ENCODE peak calls at places on chromosomes 7 and 10, in ten cellular contexts. C is activated naive CD4-positive, alpha-beta T cell treated with anti-CD3 and anti-CD28 coated beads for 36 hours; S is Panc1; U is kidney; A is stimulated activated CD8-positive, alpha-beta memory T cell treated with anti-CD3 and anti-CD28 coated beads, Interleukin-4, amount 100 ng/mL, for 4 hours; M is HFFc6; G is psoas muscle; N is sigmoid colon; D is type B pancreatic cell; K is Calu3. H is an unnamed sample.

GRCh38 chr10:31020128-31020527 is 11.5 kb downstream of the ZNF438 start:
- DNase-seq in C (no peak), S (no peak), U (no peak), A (no peak), M (peak; percentile 49), G (no peak), N (no peak), D (no peak), K (no peak), H (no peak)

GRCh38 chr10:103600325-103600724 is 106.8 kb downstream of the NEURL1 start:
- DNase-seq in C (no peak), S (no peak), U (no peak), A (no peak), M (no peak), G (no peak), N (no peak), D (no peak), K (no peak), H (no peak)

GRCh38 chr7:3464900-3465622 is 164.0 kb downstream of the SDK1 start:
- DNase-seq in C (peak; percentile 82), S (no peak), U (no peak), A (no peak), M (no peak), G (no peak), N (no peak), D (no peak), K (no peak), H (no peak)

GRCh38 chr7:112056409-112056808 is 149.8 kb downstream of the DOCK4 start:
- DNase-seq in C (peak; percentile 31), S (no peak), U (no peak), A (no peak), M (no peak), G (no peak), N (no peak), D (no peak), K (no peak), H (no peak)

GRCh38 chr10:79159785-79160184 is 91.0 kb downstream of the ZMIZ1 start:
- DNase-seq in C (no peak), S (no peak), U (no peak), A (no peak), M (peak; percentile 36), G (peak; percentile 73), N (peak; percentile 92), D (no peak), K (no peak), H (no peak)

GRCh38 chr10:72688208-72688651 is 3.7 kb upstream of the MCU start:
- DNase-seq in C (no peak), S (peak; percentile 72), U (no peak), A (no peak), M (peak; percentile 76), G (no peak), N (no peak), D (no peak), K (peak; percentile 67), H (no peak)

GRCh38 chr7:66150471-66150870 is 35.8 kb downstream of the CRCP start:
- DNase-seq in C (no peak), S (no peak), U (peak; percentile 78), A (no peak), M (peak; percentile 38), G (peak; percentile 67), N (peak; percentile 80), D (no peak), K (no peak), H (no peak)

GRCh38 chr7:100493476-100494264 is 9.9 kb downstream of the NYAP1 start:
- DNase-seq in C (peak; percentile 77), S (no peak), U (peak; percentile 88), A (no peak), M (no peak), G (no peak), N (no peak), D (no peak), K (peak; percentile 34), H (no peak)

GRCh38 chr7:20542594-20542993 is 72.9 kb upstream of the ABCB5 start:
- DNase-seq in C (no peak), S (no peak), U (peak; percentile 66), A (no peak), M (no peak), G (peak; percentile 17), N (peak; percentile 78), D (no peak), K (no peak), H (no peak)

GRCh38 chr10:5442056-5442989 is 30.0 kb downstream of the NET1 start:
- DNase-seq in C (peak; percentile 37), S (no peak), U (no peak), A (no peak), M (peak; percentile 45), G (no peak), N (no peak), D (no peak), K (peak; percentile 49), H (no peak)

GRCh38 chr10:33795529-33795928 is 461.1 kb upstream of the NRP1 start:
- DNase-seq in C (no peak), S (no peak), U (no peak), A (no peak), M (no peak), G (no peak), N (no peak), D (no peak), K (no peak), H (no peak)

GRCh38 chr10:127228195-127228785 is 31.9 kb upstream of the INSYN2A start:
- DNase-seq in C (no peak), S (no peak), U (no peak), A (no peak), M (no peak), G (peak; percentile 19), N (no peak), D (no peak), K (no peak), H (no peak)

GRCh38 chr10:98642281-98642680 is 195.5 kb upstream of the HPS1 start:
- DNase-seq in C (no peak), S (no peak), U (no peak), A (no peak), M (peak; percentile 64), G (no peak), N (no peak), D (no peak), K (no peak), H (no peak)

GRCh38 chr10:103729851-103730250 is 125.5 kb downstream of the SH3PXD2A start:
- DNase-seq in C (no peak), S (no peak), U (no peak), A (no peak), M (no peak), G (no peak), N (no peak), D (no peak), K (no peak), H (no peak)

GRCh38 chr7:78530351-78530750 is 731.8 kb downstream of the PHTF2 start:
- DNase-seq in C (no peak), S (peak; percentile 24), U (no peak), A (no peak), M (peak; percentile 74), G (no peak), N (no peak), D (no peak), K (no peak), H (no peak)

GRCh38 chr7:80629023-80629422 is 9.4 kb upstream of the CD36 start:
- DNase-seq in C (no peak), S (no peak), U (no peak), A (no peak), M (no peak), G (no peak), N (no peak), D (no peak), K (no peak), H (no peak)

GRCh38 chr7:114885836-114886235 is 36.1 kb upstream of the MDFIC start:
- DNase-seq in C (no peak), S (no peak), U (no peak), A (no peak), M (peak; percentile 29), G (no peak), N (no peak), D (no peak), K (no peak), H (no peak)

GRCh38 chr10:116891208-116891607 is 41.9 kb downstream of the ENO4 start:
- DNase-seq in C (no peak), S (no peak), U (no peak), A (no peak), M (peak; percentile 65), G (no peak), N (no peak), D (no peak), K (no peak), H (no peak)

GRCh38 chr10:74332398-74332797 is 181.4 kb downstream of the ADK start:
- DNase-seq in C (no peak), S (no peak), U (no peak), A (no peak), M (no peak), G (no peak), N (no peak), D (no peak), K (no peak), H (no peak)

GRCh38 chr7:47804767-47805545 is 143.3 kb downstream of the PKD1L1 start:
- DNase-seq in C (no peak), S (no peak), U (no peak), A (no peak), M (no peak), G (no peak), N (no peak), D (no peak), K (no peak), H (no peak)

GRCh38 chr10:112332509-112333228 is 41.2 kb upstream of the ACSL5 start:
- DNase-seq in C (no peak), S (no peak), U (no peak), A (no peak), M (no peak), G (no peak), N (no peak), D (no peak), K (peak; percentile 77), H (no peak)

GRCh38 chr7:101087334-101088068 is 2.2 kb downstream of the TRIM56 start:
- DNase-seq in C (no peak), S (no peak), U (no peak), A (no peak), M (no peak), G (no peak), N (no peak), D (no peak), K (no peak), H (no peak)

GRCh38 chr10:44774676-44775401 is 136.3 kb upstream of the TMEM72 start:
- DNase-seq in C (no peak), S (no peak), U (no peak), A (no peak), M (peak; percentile 12), G (no peak), N (no peak), D (no peak), K (no peak), H (no peak)

GRCh38 chr7:131540491-131541162 is 15.8 kb downstream of the PODXL start:
- DNase-seq in C (no peak), S (no peak), U (peak; percentile 61), A (no peak), M (no peak), G (no peak), N (peak; percentile 89), D (no peak), K (no peak), H (no peak)

GRCh38 chr7:39650676-39651075 is 27.3 kb downstream of the RALA start:
- DNase-seq in C (no peak), S (no peak), U (no peak), A (no peak), M (peak; percentile 50), G (peak; percentile 52), N (peak; percentile 64), D (no peak), K (no peak), H (no peak)

GRCh38 chr10:99370993-99371392 is 41.8 kb downstream of the CNNM1 start:
- DNase-seq in C (peak; percentile 29), S (no peak), U (no peak), A (no peak), M (peak; percentile 66), G (no peak), N (no peak), D (no peak), K (peak; percentile 20), H (no peak)

GRCh38 chr10:75941181-75941580 is 509.8 kb downstream of the LRMDA start:
- DNase-seq in C (no peak), S (no peak), U (no peak), A (no peak), M (no peak), G (no peak), N (no peak), D (no peak), K (no peak), H (no peak)

GRCh38 chr10:93992400-93993030 is 1.2 kb upstream of the PLCE1 start:
- DNase-seq in C (no peak), S (no peak), U (no peak), A (no peak), M (no peak), G (no peak), N (no peak), D (no peak), K (no peak), H (no peak)

H was measured in NK-92 treated with Interleukin-12 subunit alpha and Interleukin-12 subunit beta, amount 100 ng/mL, for 24 hours.